ENCODE peak calls at places on chromosomes 6 and 20, in five cellular contexts. N is nephron progenitor cell; W is WERI-Rb-1; A is upper lobe of right lung; Q is stimulated activated CD8-positive, alpha-beta memory T cell treated with anti-CD3 and anti-CD28 coated beads, Interleukin-15, amount 100 ng/mL, for 4 hours. V is an unnamed sample.

GRCh38 chr6:25038992-25039391 is 103.2 kb upstream of the RIPOR2 start:
- DNase-seq in A (no peak), W (no peak), Q (no peak), N (no peak), V (no peak)

GRCh38 chr6:19478992-19479391 is 358.2 kb upstream of the ID4 start:
- DNase-seq in N (no peak), W (no peak), A (no peak), Q (no peak), V (peak)

GRCh38 chr20:54176610-54177009 is 2.8 kb upstream of the CYP24A1 start:
- DNase-seq in A (no peak), Q (no peak), N (no peak), W (no peak), V (no peak)

GRCh38 chr6:39366875-39367618 is 44.5 kb upstream of the KCNK16 start:
- DNase-seq in Q (no peak), A (no peak), W (no peak), N (no peak), V (no peak)

GRCh38 chr20:57428611-57429496 is 37.7 kb downstream of the RBM38 start:
- DNase-seq in W (no peak), A (no peak), N (no peak), Q (no peak), V (no peak)

GRCh38 chr6:21522007-21522758 is 71.4 kb upstream of the SOX4 start:
- DNase-seq in N (no peak), Q (no peak), W (no peak), A (no peak), V (no peak)

GRCh38 chr20:63696311-63696627 is 183 bp upstream of the TNFRSF6B start:
- DNase-seq in N (no peak), Q (no peak), A (peak), W (no peak), V (no peak)

GRCh38 chr20:11814276-11814675 is 103.4 kb upstream of the BTBD3 start:
- DNase-seq in A (no peak), N (no peak), W (no peak), Q (no peak), V (peak)

GRCh38 chr20:13873814-13874213 is 89.0 kb downstream of the NDUFAF5 start:
- DNase-seq in A (no peak), N (no peak), Q (no peak), W (no peak), V (no peak)

GRCh38 chr6:41594326-41594725 is 43.9 kb upstream of the MDFI start:
- DNase-seq in N (no peak), W (no peak), Q (no peak), A (no peak), V (no peak)

GRCh38 chr6:170080828-170081368 is 210.0 kb downstream of the DLL1 start:
- DNase-seq in Q (no peak), A (no peak), N (peak), W (peak), V (no peak)

GRCh38 chr6:13614126-13614925 is 809 bp upstream of the NOL7 start:
- DNase-seq in A (peak), W (peak), Q (no peak), N (peak), V (no peak)

GRCh38 chr6:119078449-119079287 is at the start of gene FAM184A:
- DNase-seq in N (peak), A (peak), Q (peak), W (peak), V (no peak)

GRCh38 chr20:46212876-46213275 is 94.8 kb downstream of the CD40 start:
- DNase-seq in A (no peak), Q (no peak), N (no peak), W (no peak), V (no peak)

GRCh38 chr20:50237349-50237748 is 46.7 kb downstream of the CEBPB start:
- DNase-seq in W (no peak), A (no peak), N (no peak), Q (no peak), V (no peak)

GRCh38 chr20:9269280-9269971 is 200.5 kb downstream of the PLCB4 start:
- DNase-seq in Q (no peak), A (no peak), N (no peak), W (no peak), V (no peak)

GRCh38 chr20:3248993-3249347 is 10.0 kb upstream of the SLC4A11 start:
- DNase-seq in W (no peak), A (no peak), Q (no peak), N (no peak), V (no peak)

GRCh38 chr20:17395729-17396128 is 135.4 kb downstream of the BFSP1 start:
- DNase-seq in W (no peak), Q (no peak), A (no peak), N (no peak), V (no peak)

GRCh38 chr20:46123482-46124245 is 5.5 kb downstream of the CD40 start:
- DNase-seq in N (no peak), A (no peak), Q (no peak), W (no peak), V (no peak)

GRCh38 chr6:11366183-11366933 is 133.9 kb upstream of the NEDD9 start:
- DNase-seq in Q (peak), A (no peak), W (no peak), N (no peak), V (no peak)

GRCh38 chr6:130624046-130624445 is 203.2 kb upstream of the SMLR1 start:
- DNase-seq in A (no peak), Q (no peak), N (no peak), W (no peak), V (no peak)

GRCh38 chr6:139853302-139853992 is 479.0 kb upstream of the CITED2 start:
- DNase-seq in Q (no peak), N (peak), W (no peak), A (no peak), V (peak)

GRCh38 chr6:1606533-1607235 is 3.0 kb upstream of the FOXC1 start:
- DNase-seq in W (peak), A (no peak), Q (no peak), N (peak), V (no peak)

GRCh38 chr20:23141016-23141415 is 54.9 kb upstream of the CD93 start:
- DNase-seq in Q (no peak), A (no peak), W (no peak), N (no peak), V (no peak)

GRCh38 chr6:68891419-68891818 is 256.3 kb downstream of the ADGRB3 start:
- DNase-seq in Q (no peak), N (no peak), A (no peak), W (no peak), V (peak)

GRCh38 chr6:126180585-126180984 is 159.3 kb upstream of the CENPW start:
- DNase-seq in N (no peak), A (no peak), Q (no peak), W (no peak), V (peak)

GRCh38 chr20:62963614-62964397 is 11.3 kb downstream of the SLC17A9 start:
- DNase-seq in Q (no peak), W (no peak), N (no peak), A (no peak), V (no peak)

GRCh38 chr6:130575971-130576370 is 210.2 kb downstream of the TMEM200A start:
- DNase-seq in A (no peak), W (no peak), Q (peak), N (no peak), V (no peak)

GRCh38 chr6:144343736-144344428 is 58.7 kb downstream of the UTRN start:
- DNase-seq in N (no peak), Q (no peak), W (no peak), A (no peak), V (no peak)

GRCh38 chr6:37426945-37427510 is 6.0 kb upstream of the CMTR1 start:
- DNase-seq in Q (no peak), A (no peak), N (no peak), W (peak), V (no peak)

GRCh38 chr6:84255641-84256040 is 28.2 kb upstream of the CEP162 start:
- DNase-seq in A (no peak), Q (no peak), W (no peak), N (no peak), V (no peak)

GRCh38 chr6:41013473-41014153 is 25.4 kb downstream of the UNC5CL start:
- DNase-seq in A (no peak), Q (no peak), N (no peak), W (no peak), V (no peak)

GRCh38 chr20:34771680-34772081 is 53.8 kb downstream of the NCOA6 start:
- DNase-seq in Q (no peak), N (no peak), W (no peak), A (no peak), V (no peak)

GRCh38 chr6:6293317-6293716 is 27.1 kb downstream of the F13A1 start:
- DNase-seq in N (no peak), Q (no peak), A (no peak), W (no peak), V (no peak)

GRCh38 chr6:72406517-72406916 is 215.3 kb upstream of the KCNQ5 start:
- DNase-seq in W (no peak), A (no peak), N (no peak), Q (no peak), V (no peak)

GRCh38 chr20:1418335-1418734 is 25.5 kb upstream of the FKBP1A start:
- DNase-seq in Q (no peak), N (no peak), A (no peak), W (no peak), V (no peak)